ENCODE peak calls at places on chromosome 15, in nine cellular contexts. E is type B pancreatic cell; Z is MV-4-11; U is GF-D8; F is activated naive CD4-positive, alpha-beta T cell; T is GM23248; C is omental fat pad; Y is RWPE1; Q is A172. P is an unnamed sample.

GRCh38 chr15:74870496-74871213 is 2.5 kb downstream of the SCAMP2 start:
- DNase-seq in E (no peak), Z (peak), U (no peak), F (no peak), T (no peak), C (no peak), Y (peak), Q (no peak), P (no peak)

GRCh38 chr15:92968926-92969664 is 69.0 kb downstream of the CHD2 start:
- DNase-seq in E (no peak), Z (peak), U (no peak), F (no peak), T (peak), C (no peak), Y (no peak), Q (no peak), P (no peak)

GRCh38 chr15:101310163-101310480 is 15.1 kb upstream of the SNRPA1 start:
- DNase-seq in E (no peak), Z (no peak), U (no peak), F (no peak), T (no peak), C (no peak), Y (no peak), Q (no peak), P (no peak)

GRCh38 chr15:72554471-72555425 is 80.6 kb downstream of the ARIH1 start:
- DNase-seq in E (no peak), Z (no peak), U (no peak), F (no peak), T (peak), C (no peak), Y (no peak), Q (peak), P (peak)

GRCh38 chr15:40852529-40852928 is 8.7 kb downstream of the SPINT1 start:
- DNase-seq in E (no peak), Z (no peak), U (no peak), F (no peak), T (no peak), C (no peak), Y (no peak), Q (no peak), P (no peak)

GRCh38 chr15:80228959-80229610 is 22.9 kb downstream of the CTXND1 start:
- DNase-seq in E (no peak), Z (no peak), U (no peak), F (no peak), T (peak), C (no peak), Y (no peak), Q (peak), P (peak)

GRCh38 chr15:38617831-38618230 is 53.2 kb upstream of the RASGRP1 start:
- DNase-seq in E (no peak), Z (no peak), U (no peak), F (no peak), T (no peak), C (no peak), Y (no peak), Q (no peak), P (no peak)

GRCh38 chr15:74188216-74188615 is 14.4 kb downstream of the STRA6 start:
- DNase-seq in E (no peak), Z (no peak), U (no peak), F (no peak), T (no peak), C (no peak), Y (no peak), Q (no peak), P (no peak)

GRCh38 chr15:58522865-58523264 is 91.1 kb downstream of the LIPC start:
- DNase-seq in E (no peak), Z (no peak), U (no peak), F (no peak), T (no peak), C (no peak), Y (no peak), Q (no peak), P (no peak)

GRCh38 chr15:65476942-65477341 is 40.5 kb downstream of the DPP8 start:
- DNase-seq in E (no peak), Z (peak), U (no peak), F (no peak), T (peak), C (no peak), Y (no peak), Q (no peak), P (peak)

GRCh38 chr15:31088672-31089360 is 12.7 kb downstream of the TRPM1 start:
- DNase-seq in E (no peak), Z (no peak), U (no peak), F (no peak), T (no peak), C (no peak), Y (no peak), Q (no peak), P (no peak)

GRCh38 chr15:66832679-66833078 is 130.6 kb downstream of the SMAD6 start:
- DNase-seq in E (no peak), Z (peak), U (no peak), F (no peak), T (peak), C (no peak), Y (no peak), Q (peak), P (no peak)

GRCh38 chr15:62624541-62625399 is 417.8 kb upstream of the TPM1 start:
- DNase-seq in E (no peak), Z (peak), U (no peak), F (no peak), T (peak), C (no peak), Y (no peak), Q (no peak), P (peak)